ENCODE peak calls at places on chromosome 17, in four cellular contexts. M, H, F and N are unnamed samples.

GRCh38 chr17:74644419-74644818 is 20.9 kb upstream of the CD300E start:
- DNase-seq in M (no peak), H (no peak), F (no peak), N (no peak)

GRCh38 chr17:6059406-6059805 is 10.8 kb upstream of the WSCD1 start:
- DNase-seq in M (no peak), H (no peak), F (no peak), N (no peak)

GRCh38 chr17:71145486-71145885 is 975.3 kb upstream of the SOX9 start:
- DNase-seq in M (no peak), H (no peak), F (no peak), N (no peak)

GRCh38 chr17:6910987-6911603 is 79.6 kb upstream of the TEKT1 start:
- DNase-seq in M (peak; percentile 82), H (no peak), F (no peak), N (peak; percentile 65)

GRCh38 chr17:69223809-69224208 is 4.8 kb downstream of the ABCA10 start:
- DNase-seq in M (no peak), H (no peak), F (peak; percentile 33), N (peak; percentile 22)

GRCh38 chr17:39609416-39610025 is 1.8 kb upstream of the NEUROD2 start:
- DNase-seq in M (no peak), H (no peak), F (no peak), N (no peak)

GRCh38 chr17:55577011-55577586 is 65.8 kb upstream of the SMIM36 start:
- DNase-seq in M (no peak), H (no peak), F (peak; percentile 35), N (peak; percentile 61)

GRCh38 chr17:48729335-48730239 is 1.0 kb upstream of the HOXB13 start:
- DNase-seq in M (no peak), H (no peak), F (no peak), N (no peak)

GRCh38 chr17:72737291-72737690 is 355.2 kb downstream of the SLC39A11 start:
- DNase-seq in M (no peak), H (no peak), F (no peak), N (no peak)

GRCh38 chr17:42670925-42671657 is 5.7 kb downstream of the PLEKHH3 start:
- DNase-seq in M (peak; percentile 52), H (no peak), F (no peak), N (no peak)

GRCh38 chr17:55607736-55608341 is 96.6 kb upstream of the SMIM36 start:
- DNase-seq in M (no peak), H (no peak), F (no peak), N (no peak)

GRCh38 chr17:49994085-49995054 is 654 bp downstream of the DLX3 start:
- DNase-seq in M (peak; percentile 75), H (no peak), F (no peak), N (peak; percentile 11)
- TF ChIP-seq EZH2 in M (peak; percentile 87), H (peak; percentile 54), F (no peak), N (peak; percentile 89)

DNA sequence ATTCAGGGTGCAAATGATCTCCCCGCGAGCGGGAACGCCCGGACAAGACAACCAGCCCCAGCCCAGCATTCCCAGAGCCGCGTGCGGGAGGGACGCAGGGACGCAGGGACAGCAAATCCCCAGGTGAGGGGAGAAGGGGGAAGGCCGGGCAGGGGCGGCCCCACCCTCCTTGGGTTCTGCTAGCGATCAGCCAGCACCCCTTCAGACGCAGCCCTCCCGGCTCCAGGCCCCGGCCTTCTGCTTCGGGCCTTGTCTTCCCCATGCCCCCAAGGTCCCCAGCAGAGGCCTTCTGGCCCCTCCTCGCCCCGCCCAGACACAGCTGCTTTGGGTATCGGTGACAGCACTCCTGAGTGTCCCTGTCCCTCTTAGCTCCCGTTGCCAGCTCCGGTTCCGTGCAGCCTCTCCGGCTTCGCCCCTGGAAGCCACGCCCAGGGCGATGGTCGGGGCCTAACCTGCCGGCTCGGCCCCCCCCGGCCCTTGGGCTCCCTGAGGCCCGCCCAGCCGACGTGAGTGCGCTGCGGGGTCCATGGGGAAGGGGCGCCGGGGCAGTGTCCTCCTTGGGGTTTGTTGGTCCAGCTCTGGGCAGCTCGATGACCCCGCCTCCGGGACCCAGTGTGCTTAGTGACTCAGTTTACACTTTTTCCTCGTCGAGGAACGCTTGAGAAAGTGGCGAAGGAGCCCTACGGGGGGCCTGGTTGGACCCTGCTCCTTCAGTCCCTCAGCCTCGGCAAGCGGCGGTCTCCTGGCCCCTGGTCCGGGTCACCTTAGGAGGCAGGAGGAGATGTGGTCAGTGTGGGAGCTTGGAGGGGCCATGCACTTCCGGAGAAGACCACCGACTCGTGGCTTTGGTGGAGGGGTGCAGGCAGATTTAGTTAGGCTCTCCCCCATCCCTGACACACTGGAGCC is 50.5 kb upstream of the AMZ2 start:
- DNase-seq in M (peak; percentile 51), H (no peak), F (no peak), N (no peak)
- TF ChIP-seq EZH2 in M (peak; percentile 74), H (peak; percentile 84), F (no peak), N (peak; percentile 71)

DNA sequence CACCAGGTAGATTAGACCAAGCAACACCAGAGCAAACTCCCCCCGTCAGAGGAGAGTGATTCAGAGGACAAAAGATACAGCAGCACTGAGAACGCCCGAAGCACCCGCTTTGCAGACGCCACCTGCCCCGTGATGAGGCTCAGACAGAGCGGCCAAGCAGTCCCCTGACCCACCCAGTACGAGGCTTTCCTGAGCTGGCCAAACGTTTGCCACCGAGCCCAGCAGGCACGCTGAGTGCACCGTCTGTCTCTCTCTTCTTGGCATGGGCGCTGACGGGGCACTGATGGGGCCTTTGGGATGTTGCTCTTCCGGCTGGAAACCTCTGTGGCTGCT is 19.4 kb upstream of the WDR45B start:
- DNase-seq in M (no peak), H (no peak), F (no peak), N (no peak)
- TF ChIP-seq EZH2 in M (no peak), H (no peak), F (no peak), N (no peak)

GRCh38 chr17:43952724-43953666 is 745 bp downstream of the PYY start:
- DNase-seq in M (peak; percentile 97), H (no peak), F (no peak), N (no peak)
- TF ChIP-seq EZH2 in M (no peak), H (peak; percentile 91), F (no peak), N (peak; percentile 99)

GRCh38 chr17:64780096-64781012 is 118.2 kb upstream of the SMURF2 start:
- DNase-seq in M (peak; percentile 95), H (no peak), F (no peak), N (peak; percentile 49)

GRCh38 chr17:64781394-64781793 is 119.3 kb upstream of the SMURF2 start:
- DNase-seq in M (peak; percentile 64), H (no peak), F (no peak), N (peak; percentile 51)

GRCh38 chr17:64781810-64782555 is 119.9 kb upstream of the SMURF2 start:
- DNase-seq in M (peak; percentile 37), H (no peak), F (no peak), N (no peak)

GRCh38 chr17:64779344-64780095 is 117.4 kb upstream of the SMURF2 start:
- DNase-seq in M (peak; percentile 73), H (no peak), F (no peak), N (no peak)

DNA sequence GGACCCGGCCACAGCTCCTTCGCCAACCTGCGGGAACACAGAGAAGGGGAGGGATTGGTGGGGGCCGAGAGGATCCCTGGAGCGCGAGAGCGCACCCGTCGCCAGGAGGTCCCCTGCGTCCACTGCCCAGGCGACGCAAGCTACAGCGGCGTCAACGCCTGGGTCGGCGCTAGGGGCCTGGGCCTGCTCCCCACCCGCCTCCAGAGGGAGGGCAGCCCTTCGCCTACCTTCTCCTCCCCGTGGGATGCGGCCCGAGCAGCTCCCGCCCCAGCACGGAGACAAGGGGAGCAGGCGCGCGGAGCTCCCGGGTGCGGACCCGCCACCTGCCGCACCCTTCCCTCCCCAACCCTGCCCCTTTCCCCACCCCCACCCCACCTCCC is 118.9 kb upstream of the SMURF2 start:
- DNase-seq in M (peak; percentile 26), H (no peak), F (no peak), N (no peak)
- TF ChIP-seq EZH2 in M (no peak), H (no peak), F (no peak), N (no peak)

GRCh38 chr17:34579979-34580684 is 750 bp downstream of the TMEM132E start:
- DNase-seq in M (peak; percentile 72), H (no peak), F (no peak), N (peak; percentile 12)
- TF ChIP-seq EZH2 in M (peak; percentile 96), H (peak; percentile 13), F (no peak), N (peak; percentile 8)

GRCh38 chr17:981292-981658 is 1.7 kb upstream of the NXN start:
- DNase-seq in M (no peak), H (no peak), F (no peak), N (no peak)
- TF ChIP-seq EZH2 in M (no peak), H (no peak), F (no peak), N (no peak)

DNA sequence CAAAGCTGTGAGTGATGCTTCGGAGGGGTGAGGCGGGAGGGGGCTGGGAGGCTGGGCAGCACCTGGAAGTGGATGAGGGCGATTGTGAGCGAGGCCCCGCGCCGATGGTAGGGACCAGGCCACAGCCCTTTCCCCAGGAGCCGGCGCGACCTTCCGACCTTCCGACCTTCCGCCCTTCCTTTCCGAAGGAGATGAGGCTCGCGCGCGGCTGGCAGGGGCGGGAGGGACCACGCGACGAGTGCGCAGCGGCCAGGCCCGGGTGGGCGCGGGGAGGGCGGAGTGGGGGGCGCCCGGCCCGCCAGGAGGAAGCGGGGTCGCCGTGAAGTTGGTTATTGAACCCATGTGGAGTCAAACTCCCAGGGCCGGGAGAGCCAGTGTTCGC is 56.5 kb downstream of the RAP1GAP2 start:
- DNase-seq in M (peak; percentile 73), H (no peak), F (no peak), N (no peak)
- TF ChIP-seq EZH2 in M (no peak), H (no peak), F (no peak), N (peak; percentile 11)